ENCODE peak calls at places on chromosomes 5 and 9, in four cellular contexts. W, E, I and S are unnamed samples.
A peak's percentile ranks its signal among the peaks of the same experiment; 100 is the strongest.

GRCh38 chr9:69715096-69715495 is 42.9 kb upstream of the APBA1 start:
- DNase-seq in E (no peak), W (no peak), I (no peak), S (no peak)

GRCh38 chr9:82799300-82799699 is 263.6 kb downstream of the RASEF start:
- DNase-seq in W (no peak), E (no peak), I (no peak), S (no peak)

GRCh38 chr9:4430492-4431261 is 59.6 kb upstream of the SLC1A1 start:
- DNase-seq in E (no peak), W (peak; percentile 5), I (peak; percentile 38), S (no peak)

GRCh38 chr5:93274291-93274690 is 306.7 kb downstream of the NR2F1-AS1 start:
- DNase-seq in W (no peak), E (no peak), I (peak; percentile 90), S (no peak)

GRCh38 chr5:3034881-3035280 is 283.4 kb upstream of the IRX2 start:
- DNase-seq in W (no peak), E (no peak), I (no peak), S (no peak)

GRCh38 chr5:4083591-4084337 is 488.1 kb downstream of the IRX1 start:
- DNase-seq in I (no peak), W (no peak), E (no peak), S (no peak)

GRCh38 chr5:135393691-135394090 is 5.3 kb downstream of the MACROH2A1 start:
- DNase-seq in I (no peak), W (no peak), E (no peak), S (no peak)

GRCh38 chr9:114397848-114398605 is 10.2 kb upstream of the AKNA start:
- DNase-seq in E (peak; percentile 96), I (peak; percentile 89), W (peak; percentile 98), S (peak; percentile 99)

GRCh38 chr5:111232311-111233049 is 8.3 kb downstream of the CAMK4 start:
- DNase-seq in I (no peak), E (no peak), W (no peak), S (no peak)

GRCh38 chr5:92778261-92778660 is 802.8 kb downstream of the NR2F1-AS1 start:
- DNase-seq in W (no peak), I (no peak), E (no peak), S (no peak)

GRCh38 chr9:105064248-105065118 is 136.5 kb upstream of the ABCA1 start:
- DNase-seq in I (peak; percentile 98), W (no peak), E (no peak), S (peak; percentile 38)

GRCh38 chr9:92745236-92745790 is 19.3 kb downstream of the BICD2 start:
- DNase-seq in E (no peak), W (no peak), I (no peak), S (no peak)

GRCh38 chr9:133065070-133065388 is 3.2 kb downstream of the CEL start:
- DNase-seq in W (no peak), E (no peak), I (no peak), S (no peak)

GRCh38 chr9:124257865-124258764 is at the start of gene NEK6:
- DNase-seq in E (peak; percentile 15), W (peak; percentile 80), I (no peak), S (peak; percentile 60)

GRCh38 chr9:136279471-136279870 is 24.4 kb downstream of the CCDC187 start:
- DNase-seq in I (no peak), E (no peak), W (no peak), S (no peak)

GRCh38 chr5:172766287-172767104 is 4.5 kb downstream of the DUSP1 start:
- DNase-seq in I (peak; percentile 92), W (no peak), E (peak; percentile 35), S (no peak)

GRCh38 chr5:82045526-82046267 is 73.9 kb downstream of the ATG10 start:
- DNase-seq in I (peak; percentile 64), W (no peak), E (no peak), S (no peak)

GRCh38 chr5:179203248-179203647 is 142.0 kb downstream of the ADAMTS2 start:
- DNase-seq in W (no peak), I (no peak), E (no peak), S (no peak)